ENCODE peak calls at places on chromosomes 13 and 19, in ten cellular contexts. T, G, V, I, X, N, P, L, M and S are unnamed samples.
A peak's percentile ranks its signal among the peaks of the same experiment; 100 is the strongest.

GRCh38 chr13:102234618-102235017 is 167.2 kb downstream of the FGF14 start:
- DNase-seq in T (peak; percentile 1), G (no peak), V (no peak), I (no peak), X (no peak), N (no peak), P (no peak), L (no peak), M (no peak), S (peak; percentile 24)

GRCh38 chr19:28213476-28214082 is 999.4 kb downstream of the UQCRFS1 start:
- DNase-seq in T (no peak), G (no peak), V (no peak), I (peak; percentile 80), X (no peak), N (no peak), P (no peak), L (no peak), M (no peak), S (peak; percentile 42)

GRCh38 chr19:12834976-12835757 is 788 bp upstream of the RTBDN start:
- DNase-seq in T (no peak), G (no peak), V (no peak), I (no peak), X (no peak), N (no peak), P (peak; percentile 86), L (no peak), M (peak; percentile 83), S (no peak)

GRCh38 chr13:111062305-111062704 is 52.8 kb upstream of the ARHGEF7 start:
- DNase-seq in T (no peak), G (no peak), V (no peak), I (no peak), X (no peak), N (no peak), P (no peak), L (no peak), M (no peak), S (no peak)

GRCh38 chr19:18203408-18203862 is 407 bp downstream of the RAB3A start:
- DNase-seq in T (no peak), G (no peak), V (no peak), I (no peak), X (no peak), N (no peak), P (no peak), L (peak; percentile 75), M (no peak), S (no peak)

GRCh38 chr13:34941835-34942731 is at the start of gene NBEA:
- DNase-seq in T (peak; percentile 38), G (peak; percentile 67), V (peak; percentile 39), I (peak; percentile 63), X (peak; percentile 56), N (peak; percentile 48), P (peak; percentile 91), L (peak; percentile 24), M (peak; percentile 93), S (peak; percentile 41)

GRCh38 chr19:12913011-12913561 is 6.0 kb downstream of the SYCE2 start:
- DNase-seq in T (peak; percentile 42), G (peak; percentile 90), V (no peak), I (peak; percentile 59), X (peak; percentile 83), N (no peak), P (peak; percentile 86), L (no peak), M (peak; percentile 92), S (peak; percentile 67)

GRCh38 chr19:33280351-33280921 is 21.9 kb downstream of the CEBPA start:
- DNase-seq in T (no peak), G (no peak), V (no peak), I (no peak), X (no peak), N (no peak), P (no peak), L (peak; percentile 96), M (no peak), S (no peak)

GRCh38 chr19:29293292-29293691 is 80.3 kb upstream of the UQCRFS1 start:
- DNase-seq in T (no peak), G (no peak), V (no peak), I (no peak), X (no peak), N (no peak), P (no peak), L (no peak), M (no peak), S (no peak)

GRCh38 chr13:50208826-50209335 is 193.6 kb downstream of the KCNRG start:
- DNase-seq in T (peak; percentile 76), G (peak; percentile 53), V (peak; percentile 37), I (peak; percentile 92), X (peak; percentile 93), N (no peak), P (peak; percentile 56), L (peak; percentile 83), M (peak; percentile 86), S (peak; percentile 97)

GRCh38 chr19:18119243-18120105 is 21.9 kb downstream of the MAST3 start:
- DNase-seq in T (no peak), G (no peak), V (no peak), I (no peak), X (no peak), N (peak; percentile 32), P (peak; percentile 55), L (no peak), M (no peak), S (no peak)

DNA sequence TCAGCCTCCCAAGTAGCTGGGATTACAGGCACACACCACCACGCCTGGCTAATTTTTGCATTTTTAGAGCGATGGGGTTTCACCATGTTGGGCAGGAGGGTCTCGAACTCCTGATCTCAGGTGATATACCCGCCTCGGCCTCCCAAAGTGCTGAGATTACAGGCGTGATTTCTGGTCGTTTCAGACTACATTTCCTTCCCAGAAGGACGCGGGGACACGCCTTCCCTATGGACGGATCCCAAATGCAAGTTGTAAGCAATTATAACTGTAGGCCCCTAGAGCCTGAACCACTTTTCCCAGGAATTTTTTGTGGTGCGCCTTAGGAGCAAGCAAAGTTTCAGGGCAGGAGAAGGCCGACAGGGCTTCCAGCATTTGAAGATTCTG is 17.8 kb upstream of the ZNF331 start:
- DNase-seq in T (no peak), G (no peak), V (no peak), I (no peak), X (no peak), N (no peak), P (no peak), L (no peak), M (no peak), S (no peak)
- H3K4me3 ChIP-seq in T (peak overlapping the region; percentile 3), G (peak overlapping the region; percentile 72), V (peak overlapping the region; percentile 71), I (peak overlapping the region; percentile 40), X (peak overlapping the region; percentile 87), N (peak overlapping the region; percentile 54), P (peak overlapping the region; percentile 92), L (peak overlapping the region; percentile 82), M (peak overlapping the region; percentile 76), S (peak overlapping the region; percentile 42)

GRCh38 chr19:44575116-44575700 is 38.2 kb upstream of the IGSF23 start:
- DNase-seq in T (no peak), G (no peak), V (no peak), I (no peak), X (no peak), N (no peak), P (no peak), L (no peak), M (peak; percentile 61), S (peak; percentile 5)
- H3K4me3 ChIP-seq in T (no peak overlapping the region), G (no peak overlapping the region), V (no peak overlapping the region), I (no peak overlapping the region), X (no peak overlapping the region), N (no peak overlapping the region), P (no peak overlapping the region), L (no peak overlapping the region), M (no peak overlapping the region), S (no peak overlapping the region)

DNA sequence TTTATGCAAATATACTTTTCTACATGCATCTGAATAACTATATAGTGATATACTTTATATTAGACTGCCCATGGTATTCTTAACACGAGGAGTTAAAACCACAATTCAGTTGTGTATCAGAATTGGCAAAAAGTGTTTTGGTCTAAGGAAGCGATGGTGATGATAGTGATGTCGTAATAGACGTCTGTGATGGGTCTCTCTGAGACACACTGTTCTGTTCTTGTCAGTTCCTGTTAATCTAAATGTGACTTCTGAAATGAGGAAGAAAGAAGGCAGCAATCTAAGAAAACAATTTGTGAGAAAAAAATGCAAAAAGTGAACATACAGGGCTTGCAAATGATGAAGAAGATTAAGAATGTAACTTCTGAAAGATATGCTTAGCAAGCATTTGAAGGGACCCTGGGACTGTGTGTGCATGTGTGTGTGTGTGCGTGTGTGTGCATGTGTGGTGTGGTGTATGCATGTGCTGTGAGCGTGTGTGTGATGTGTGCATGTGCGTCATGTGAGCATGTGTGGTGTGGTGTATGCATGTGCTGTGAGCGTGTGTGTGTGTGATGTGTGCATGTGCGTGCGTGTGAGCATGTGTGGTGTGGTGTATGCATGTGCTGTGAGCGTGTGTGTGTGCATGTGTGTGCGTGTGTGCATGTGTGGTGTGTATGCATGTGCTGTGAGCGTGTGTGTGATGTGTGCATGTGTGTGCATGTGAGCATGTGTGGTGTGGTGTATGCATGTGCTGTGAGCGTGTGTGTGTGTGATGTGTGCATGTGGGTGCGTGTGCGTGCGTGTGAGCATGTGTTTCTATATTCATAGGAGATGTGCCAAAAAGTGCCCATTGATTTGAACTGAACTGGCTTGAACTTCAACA is 131.8 kb downstream of the IRS2 start:
- DNase-seq in T (no peak), G (no peak), V (no peak), I (no peak), X (peak; percentile 69), N (no peak), P (no peak), L (peak; percentile 83), M (no peak), S (peak; percentile 92)
- H3K4me3 ChIP-seq in T (no peak overlapping the region), G (peak overlapping the region; percentile 24), V (no peak overlapping the region), I (no peak overlapping the region), X (no peak overlapping the region), N (no peak overlapping the region), P (no peak overlapping the region), L (no peak overlapping the region), M (no peak overlapping the region), S (no peak overlapping the region)

DNA sequence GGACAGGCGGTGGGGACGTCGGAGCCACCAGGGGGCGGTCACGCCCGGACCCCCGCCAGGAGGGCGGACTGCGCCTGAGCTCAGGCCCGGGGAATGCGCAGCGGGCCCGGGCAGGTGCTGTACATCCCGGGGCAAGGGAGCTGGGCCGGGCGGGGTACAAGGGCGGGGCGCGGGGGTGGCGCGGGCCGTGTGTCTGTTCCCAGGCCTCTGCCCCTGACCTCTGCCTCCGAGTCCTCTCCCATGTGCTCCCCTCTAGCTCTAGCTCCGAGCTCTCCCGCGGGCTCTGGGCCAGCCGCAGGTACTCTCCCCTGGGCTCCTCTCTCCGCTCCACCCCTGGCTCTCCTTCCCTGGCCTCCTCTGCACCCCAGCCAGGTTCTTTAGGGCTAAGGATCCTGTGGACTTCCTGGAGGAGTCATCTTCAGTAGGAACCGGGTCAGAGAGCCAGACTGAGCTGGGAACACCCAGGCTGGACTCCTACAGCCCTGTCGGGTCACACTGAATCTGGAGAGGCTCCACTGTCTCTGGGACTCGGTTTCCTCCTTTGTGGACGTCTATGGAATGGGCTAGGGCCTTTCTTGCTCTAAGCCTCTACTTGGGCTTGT is 2.3 kb downstream of the PPP1R13L start:
- DNase-seq in T (no peak), G (peak; percentile 67), V (peak; percentile 96), I (peak; percentile 26), X (no peak), N (no peak), P (peak; percentile 95), L (no peak), M (peak; percentile 94), S (no peak)
- H3K4me3 ChIP-seq in T (no peak overlapping the region), G (peak overlapping the region; percentile 80), V (peak overlapping the region; percentile 36), I (no peak overlapping the region), X (no peak overlapping the region), N (no peak overlapping the region), P (peak overlapping the region; percentile 42), L (no peak overlapping the region), M (peak overlapping the region; percentile 91), S (no peak overlapping the region)

DNA sequence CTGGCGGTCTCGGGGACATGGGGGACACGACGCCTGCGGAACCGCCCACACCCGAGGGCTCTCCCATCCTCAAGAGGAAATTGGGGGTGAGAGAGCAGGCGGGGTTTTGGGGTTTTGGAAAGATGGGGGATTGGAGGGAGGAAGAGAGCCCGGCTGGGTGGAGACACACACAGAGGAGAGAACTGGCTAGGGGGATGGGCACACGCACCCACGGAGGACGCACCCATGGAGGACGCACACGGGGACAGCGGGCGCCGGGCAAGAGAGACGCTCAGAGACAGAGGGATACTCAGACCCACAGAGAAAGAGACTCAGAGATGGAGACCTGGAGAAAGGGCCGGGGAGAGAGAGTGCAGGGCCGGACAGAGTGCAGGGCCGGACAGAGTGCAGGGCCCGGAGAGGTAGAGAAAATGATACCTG is 52.1 kb downstream of the MAP4K1 start:
- DNase-seq in T (no peak), G (no peak), V (no peak), I (no peak), X (no peak), N (no peak), P (peak; percentile 44), L (no peak), M (no peak), S (no peak)
- H3K4me3 ChIP-seq in T (no peak overlapping the region), G (peak overlapping the region; percentile 68), V (peak overlapping the region; percentile 39), I (no peak overlapping the region), X (no peak overlapping the region), N (peak overlapping the region; percentile 19), P (no peak overlapping the region), L (no peak overlapping the region), M (no peak overlapping the region), S (no peak overlapping the region)